ENCODE peak calls at places on chromosomes 13 and 19, in four cellular contexts. N, U, F and T are unnamed samples.

GRCh38 chr13:67880916-67881315 is 650.8 kb upstream of the PCDH9 start:
- DNase-seq in N (no peak), U (no peak), F (no peak), T (no peak)

GRCh38 chr13:49368688-49369087 is 75.2 kb downstream of the CAB39L start:
- DNase-seq in N (no peak), U (no peak), F (no peak), T (no peak)

GRCh38 chr13:24684600-24684998 is 4.4 kb downstream of the ATP12A start:
- DNase-seq in N (no peak), U (no peak), F (no peak), T (no peak)

GRCh38 chr13:42653694-42654093 is 79.7 kb downstream of the TNFSF11 start:
- DNase-seq in N (no peak), U (no peak), F (no peak), T (no peak)

GRCh38 chr19:47663911-47664771 is 49.1 kb upstream of the EHD2 start:
- DNase-seq in N (no peak), U (peak; percentile 52), F (peak; percentile 59), T (no peak)

GRCh38 chr19:33150852-33151518 is 19.1 kb downstream of the WDR88 start:
- DNase-seq in N (no peak), U (no peak), F (no peak), T (no peak)

GRCh38 chr13:45809810-45810394 is 41.7 kb downstream of the SIAH3 start:
- DNase-seq in N (no peak), U (no peak), F (no peak), T (no peak)

GRCh38 chr13:112903071-112903577 is 65.9 kb upstream of the MCF2L start:
- DNase-seq in N (no peak), U (no peak), F (no peak), T (no peak)

GRCh38 chr13:45068036-45069001 is 52.0 kb upstream of the GTF2F2 start:
- DNase-seq in N (no peak), U (no peak), F (no peak), T (no peak)

GRCh38 chr19:29834991-29835390 is 23.2 kb downstream of the CCNE1 start:
- DNase-seq in N (no peak), U (no peak), F (no peak), T (no peak)

GRCh38 chr19:2491130-2491801 is 15.3 kb downstream of the GADD45B start:
- DNase-seq in N (no peak), U (no peak), F (no peak), T (no peak)

GRCh38 chr13:95087746-95088305 is 213.4 kb downstream of the ABCC4 start:
- DNase-seq in N (no peak), U (no peak), F (peak; percentile 23), T (no peak)

GRCh38 chr13:46562581-46562980 is 9.6 kb downstream of the LRCH1 start:
- DNase-seq in N (no peak), U (no peak), F (no peak), T (no peak)

GRCh38 chr13:63094069-63094468 is 1678.4 kb upstream of the PCDH20 start:
- DNase-seq in N (no peak), U (no peak), F (no peak), T (no peak)

GRCh38 chr13:75717525-75717924 is 81.4 kb downstream of the LMO7 start:
- DNase-seq in N (no peak), U (no peak), F (no peak), T (no peak)

GRCh38 chr13:80386592-80386991 is 45.7 kb upstream of the SPRY2 start:
- DNase-seq in N (no peak), U (no peak), F (no peak), T (no peak)

GRCh38 chr13:44307255-44307654 is 66.4 kb upstream of the SERP2 start:
- DNase-seq in N (peak; percentile 7), U (no peak), F (no peak), T (no peak)

GRCh38 chr13:72960114-72960513 is 98.7 kb upstream of the KLF5 start:
- DNase-seq in N (no peak), U (no peak), F (no peak), T (no peak)

GRCh38 chr19:38409631-38410133 is 6.8 kb downstream of the FAM98C start:
- DNase-seq in N (no peak), U (no peak), F (no peak), T (no peak)

GRCh38 chr19:37716140-37716539 is 3.4 kb downstream of the ZNF607 start:
- DNase-seq in N (no peak), U (no peak), F (no peak), T (no peak)

GRCh38 chr13:71864981-71865857 is 1.8 kb downstream of the DACH1 start:
- DNase-seq in N (no peak), U (no peak), F (no peak), T (peak; percentile 62)

GRCh38 chr19:2113436-2114211 is 16.9 kb downstream of the IZUMO4 start:
- DNase-seq in N (no peak), U (no peak), F (no peak), T (no peak)

GRCh38 chr13:22063416-22064124 is 392.7 kb downstream of the FGF9 start:
- DNase-seq in N (no peak), U (no peak), F (no peak), T (no peak)

GRCh38 chr19:3670258-3670795 is 29.9 kb downstream of the PIP5K1C start:
- DNase-seq in N (no peak), U (peak; percentile 83), F (no peak), T (no peak)

GRCh38 chr19:35268546-35269424 is at the start of gene USF2:
- DNase-seq in N (peak; percentile 26), U (peak; percentile 81), F (peak; percentile 72), T (peak; percentile 78)

GRCh38 chr13:49776871-49777270 is 15.6 kb downstream of the KPNA3 start:
- DNase-seq in N (no peak), U (no peak), F (no peak), T (no peak)

GRCh38 chr19:18280247-18281081 is 958 bp downstream of the JUND start:
- DNase-seq in N (no peak), U (peak; percentile 84), F (peak; percentile 52), T (peak; percentile 46)

GRCh38 chr13:34369925-34370324 is 552.0 kb downstream of the RFC3 start:
- DNase-seq in N (no peak), U (no peak), F (no peak), T (no peak)

GRCh38 chr19:44661904-44662303 is 9.4 kb upstream of the CEACAM19 start:
- DNase-seq in N (no peak), U (no peak), F (no peak), T (no peak)

GRCh38 chr19:49981603-49982593 is 20.9 kb upstream of the SIGLEC11 start:
- DNase-seq in N (no peak), U (peak; percentile 47), F (no peak), T (no peak)

GRCh38 chr19:48353682-48354081 is 10.1 kb downstream of the TMEM143 start:
- DNase-seq in N (no peak), U (no peak), F (no peak), T (no peak)

GRCh38 chr13:109647046-109647445 is 139.3 kb downstream of the IRS2 start:
- DNase-seq in N (no peak), U (no peak), F (no peak), T (no peak)

GRCh38 chr19:49224856-49225255 is 67.3 kb downstream of the TRPM4 start:
- DNase-seq in N (peak; percentile 61), U (peak; percentile 53), F (peak; percentile 55), T (peak; percentile 91)

GRCh38 chr19:10061717-10062310 is 24.3 kb upstream of the SHFL start:
- DNase-seq in N (no peak), U (peak; percentile 83), F (no peak), T (peak; percentile 69)

GRCh38 chr19:43759515-43759914 is 4.8 kb upstream of the SMG9 start:
- DNase-seq in N (peak; percentile 90), U (peak; percentile 39), F (peak; percentile 23), T (peak; percentile 59)

GRCh38 chr19:46621191-46622117 is 3.4 kb downstream of the PTGIR start:
- DNase-seq in N (no peak), U (no peak), F (no peak), T (peak; percentile 62)

GRCh38 chr13:46321494-46322225 is 65.4 kb downstream of the RUBCNL start:
- DNase-seq in N (peak; percentile 39), U (peak; percentile 43), F (peak; percentile 18), T (peak; percentile 68)

GRCh38 chr13:32448224-32448623 is 20.3 kb upstream of the N4BP2L1 start:
- DNase-seq in N (no peak), U (no peak), F (no peak), T (no peak)

GRCh38 chr19:46617566-46618079 is 7.3 kb downstream of the PTGIR start:
- DNase-seq in N (no peak), U (no peak), F (no peak), T (no peak)

DNA sequence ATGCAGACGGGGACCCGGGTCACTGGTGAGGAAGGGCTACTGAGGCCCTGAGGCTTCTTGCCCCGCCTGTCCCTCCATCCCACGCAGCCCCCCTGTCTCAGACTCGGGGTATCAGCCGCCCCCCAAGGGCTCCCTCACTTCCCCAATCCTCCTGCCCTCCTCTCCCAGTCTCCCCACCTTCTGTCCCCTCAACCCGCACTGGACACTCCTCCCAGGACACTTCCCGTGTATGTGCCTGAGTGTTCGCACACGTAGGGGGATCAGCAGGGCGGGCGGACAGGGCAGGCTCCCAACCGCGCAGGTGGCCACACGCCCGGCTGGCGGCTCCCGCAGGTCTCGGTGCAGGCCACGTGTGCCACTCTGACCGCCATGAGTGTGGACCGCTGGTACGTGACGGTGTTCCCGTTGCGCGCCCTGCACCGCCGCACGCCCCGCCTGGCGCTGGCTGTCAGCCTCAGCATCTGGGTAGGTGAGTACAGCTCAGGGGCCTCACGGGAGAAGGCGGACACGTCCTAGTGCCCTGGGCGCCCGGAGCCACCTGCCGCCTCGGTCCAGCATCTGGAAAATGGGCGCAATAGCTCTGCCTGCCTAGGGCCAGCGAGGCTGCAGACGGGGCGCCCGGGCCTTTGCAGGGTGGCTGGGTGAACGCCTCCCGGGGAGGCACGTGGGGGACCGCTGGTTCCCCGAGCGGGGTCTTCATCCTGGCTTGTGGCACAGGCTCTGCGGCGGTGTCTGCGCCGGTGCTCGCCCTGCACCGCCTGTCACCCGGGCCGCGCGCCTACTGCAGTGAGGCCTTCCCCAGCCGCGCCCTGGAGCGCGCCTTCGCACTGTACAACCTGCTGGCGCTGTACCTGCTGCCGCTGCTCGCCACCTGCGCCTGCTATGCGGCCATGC is 2.3 kb downstream of the KISS1R start:
- DNase-seq in N (no peak), U (no peak), F (no peak), T (peak; percentile 75)
- TF ChIP-seq EZH2 in N (no peak), U (no peak), F (no peak), T (peak; percentile 58)

GRCh38 chr19:4709440-4710280 is 14.0 kb downstream of the DPP9 start:
- DNase-seq in N (no peak), U (no peak), F (no peak), T (no peak)
- H3K4me1 ChIP-seq in N (peaks cover 29% of the 10 kb centered on the region), U (no peaks in the 10 kb centered on the region), F (peaks cover 51% of the 10 kb centered on the region), T (no peaks in the 10 kb centered on the region)

GRCh38 chr19:57667220-57667619 is 1.5 kb upstream of the ZSCAN4 start:
- DNase-seq in N (no peak), U (no peak), F (no peak), T (peak; percentile 49)
- TF ChIP-seq REST in N (no peak), U (no peak), F (peak; percentile 87), T (peak; percentile 76)

GRCh38 chr13:99984463-99985242 is 3.1 kb downstream of the ZIC2 start:
- DNase-seq in N (no peak), U (no peak), F (no peak), T (peak; percentile 74)
- TF ChIP-seq EZH2 in N (no peak), U (no peak), F (no peak), T (peak; percentile 24)